ENCODE peak calls at places on chromosomes 4 and X, in four cellular contexts. W, L, V and D are unnamed samples.

GRCh38 chr4:53307819-53308773 is 57.8 kb downstream of the SCFD2 start:
- DNase-seq in W (no peak), V (no peak), L (no peak), D (peak)

GRCh38 chrX:41515376-41515775 is 68.2 kb downstream of the NYX start:
- DNase-seq in L (no peak), V (no peak), W (no peak), D (no peak)

GRCh38 chr4:7957113-7957656 is 17.5 kb upstream of the AFAP1 start:
- DNase-seq in W (peak), L (no peak), V (no peak), D (peak)

GRCh38 chr4:96166806-96167205 is 326.9 kb downstream of the PDHA2 start:
- DNase-seq in V (no peak), W (no peak), L (no peak), D (no peak)

GRCh38 chr4:1779588-1780382 is 13.3 kb upstream of the FGFR3 start:
- DNase-seq in V (no peak), L (no peak), W (no peak), D (no peak)

GRCh38 chr4:67885727-67886126 is 1.9 kb upstream of the TMPRSS11D start:
- DNase-seq in V (no peak), W (peak), L (no peak), D (peak)

GRCh38 chr4:131054489-131055019 is 1958.6 kb downstream of the C4orf33 start:
- DNase-seq in V (peak), L (peak), W (peak), D (no peak)

GRCh38 chr4:121776610-121777401 is 11.8 kb upstream of the SMIM43 start:
- DNase-seq in W (no peak), V (no peak), L (no peak), D (no peak)

GRCh38 chrX:96440941-96441340 is 243.7 kb upstream of the DIAPH2 start:
- DNase-seq in L (no peak), V (no peak), W (no peak), D (no peak)

GRCh38 chr4:139619644-139620043 is 46.0 kb upstream of the MGST2 start:
- DNase-seq in L (no peak), W (peak), V (no peak), D (no peak)

GRCh38 chr4:8247047-8247930 is 22.3 kb upstream of the HTRA3 start:
- DNase-seq in L (no peak), V (no peak), W (no peak), D (no peak)

GRCh38 chr4:159267940-159268327 is 165.1 kb downstream of the RAPGEF2 start:
- DNase-seq in W (no peak), L (no peak), V (no peak), D (no peak)

GRCh38 chr4:89222171-89222570 is 85.4 kb downstream of the GPRIN3 start:
- DNase-seq in L (no peak), V (no peak), W (no peak), D (no peak)

GRCh38 chrX:79259073-79259689 is 108.0 kb downstream of the ITM2A start:
- DNase-seq in V (no peak), L (no peak), W (no peak), D (no peak)

GRCh38 chrX:27086221-27086620 is 376.9 kb downstream of the PPP4R3C start:
- DNase-seq in L (no peak), W (no peak), V (no peak), D (no peak)

GRCh38 chr4:610411-611261 is 14.7 kb upstream of the PDE6B start:
- DNase-seq in W (peak), L (no peak), V (no peak), D (peak)

GRCh38 chr4:74451214-74451661 is 6.3 kb downstream of the AREG start:
- DNase-seq in V (no peak), L (no peak), W (peak), D (peak)

GRCh38 chrX:153513265-153513664 is 4.2 kb upstream of the ATP2B3 start:
- DNase-seq in W (no peak), L (no peak), V (no peak), D (no peak)

GRCh38 chr4:40710484-40711269 is 39.1 kb upstream of the NSUN7 start:
- DNase-seq in L (no peak), V (no peak), W (no peak), D (peak)

GRCh38 chr4:178275671-178276360 is 833.6 kb upstream of the AGA start:
- DNase-seq in V (peak), L (peak), W (peak), D (no peak)

GRCh38 chrX:41971346-41971745 is 48.0 kb upstream of the CASK start:
- DNase-seq in V (peak), W (peak), L (no peak), D (no peak)

GRCh38 chr4:17324431-17324830 is 187.5 kb downstream of the QDPR start:
- DNase-seq in L (peak), V (peak), W (peak), D (peak)

GRCh38 chr4:4277531-4277930 is 12.4 kb downstream of the LYAR start:
- DNase-seq in L (no peak), W (no peak), V (no peak), D (no peak)

GRCh38 chr4:25552580-25553271 is 102.9 kb upstream of the SLC34A2 start:
- DNase-seq in V (no peak), W (peak), L (no peak), D (no peak)

GRCh38 chrX:136711147-136711546 is 63.2 kb downstream of the CD40LG start:
- DNase-seq in L (no peak), W (peak), V (peak), D (peak)

GRCh38 chr4:132646186-132646585 is 502.9 kb upstream of the PCDH10 start:
- DNase-seq in V (no peak), W (no peak), L (no peak), D (no peak)

GRCh38 chrX:131729295-131729694 is 185.4 kb downstream of the OR13H1 start:
- DNase-seq in L (no peak), W (no peak), V (no peak), D (peak)

GRCh38 chrX:71095971-71096701 is 485 bp downstream of the FOXO4 start:
- DNase-seq in W (peak), L (no peak), V (no peak), D (peak)

GRCh38 chr4:121697626-121698025 is 846 bp upstream of the ANXA5 start:
- DNase-seq in W (no peak), L (no peak), V (no peak), D (no peak)

GRCh38 chrX:40987413-40987812 is 97.8 kb upstream of the USP9X start:
- DNase-seq in L (no peak), V (no peak), W (peak), D (no peak)

GRCh38 chr4:16032382-16032743 is 51.5 kb downstream of the PROM1 start:
- DNase-seq in L (no peak), W (no peak), V (no peak), D (no peak)

GRCh38 chrX:31702208-31702607 is 630.4 kb upstream of the FTHL17 start:
- DNase-seq in W (peak), L (no peak), V (no peak), D (no peak)

GRCh38 chr4:68748181-68748981 is 67.4 kb upstream of the UGT2B10 start:
- DNase-seq in W (no peak), L (no peak), V (no peak), D (no peak)

GRCh38 chr4:25320374-25321172 is 8.0 kb downstream of the ZCCHC4 start:
- DNase-seq in V (no peak), L (no peak), W (no peak), D (peak)

GRCh38 chr4:5959221-5959982 is 58.8 kb downstream of the C4orf50 start:
- DNase-seq in V (peak), W (no peak), L (no peak), D (no peak)

GRCh38 chr4:134470544-134470943 is 269.0 kb upstream of the PABPC4L start:
- DNase-seq in W (peak), V (peak), L (no peak), D (no peak)

GRCh38 chrX:50813843-50814661 is at the start of gene SHROOM4:
- DNase-seq in L (peak), W (peak), V (peak), D (peak)

GRCh38 chr4:185859106-185859505 is 47.1 kb upstream of the SORBS2 start:
- DNase-seq in V (no peak), W (peak), L (no peak), D (no peak)

DNA sequence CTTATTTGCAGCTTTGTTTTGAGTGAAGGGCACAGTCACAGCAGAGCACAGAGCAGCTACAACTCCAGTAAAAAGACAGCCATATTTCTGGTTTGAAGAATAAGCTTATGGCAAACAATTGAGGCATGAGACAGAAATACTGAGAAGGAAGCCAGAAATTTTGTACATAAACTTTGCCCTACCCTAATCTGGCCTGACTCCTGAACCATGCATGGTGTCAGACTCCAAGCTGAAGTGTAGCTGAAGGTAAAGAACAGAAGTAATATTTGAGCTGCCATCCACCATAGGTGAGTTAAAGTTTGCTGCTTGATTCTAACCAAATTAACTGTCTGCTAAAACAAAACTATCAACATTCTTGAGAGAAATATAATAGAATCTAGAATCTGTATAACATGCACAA is 24.5 kb upstream of the TMEM192 start:
- DNase-seq in V (no peak), W (no peak), L (no peak), D (no peak)
- H3K56ac ChIP-seq in V (no peak), W (no peak), L (no peak), D (no peak)

GRCh38 chrX:129797251-129797906 is 17.6 kb downstream of the SASH3 start:
- DNase-seq in V (no peak), W (no peak), L (no peak), D (no peak)

GRCh38 chrX:129798456-129798855 is 18.7 kb downstream of the SASH3 start:
- DNase-seq in W (no peak), V (no peak), L (no peak), D (no peak)

GRCh38 chrX:129792586-129793291 is 13.0 kb downstream of the SASH3 start:
- DNase-seq in W (no peak), V (no peak), L (no peak), D (no peak)

GRCh38 chrX:129793604-129794191 is 13.9 kb downstream of the SASH3 start:
- DNase-seq in L (no peak), V (no peak), W (no peak), D (no peak)

DNA sequence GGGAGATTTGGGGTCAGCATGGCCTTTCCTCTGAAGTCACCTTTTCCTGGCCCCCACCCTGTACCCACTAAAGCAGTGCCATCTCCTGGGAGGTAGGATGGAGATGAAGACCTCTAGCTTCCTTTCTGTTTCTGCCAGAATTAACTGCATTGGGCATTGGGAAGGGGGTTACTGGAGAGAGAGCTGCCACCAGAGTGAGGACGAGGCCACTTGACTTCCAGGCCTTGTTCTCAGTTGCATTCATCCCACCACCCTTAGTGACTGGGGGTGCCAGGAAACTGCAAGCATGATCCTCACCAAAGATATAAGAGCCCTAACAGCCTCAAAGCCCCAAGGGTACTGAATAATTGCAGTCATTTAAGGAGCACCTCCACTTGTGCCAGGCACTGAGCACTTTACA is 15.8 kb downstream of the SASH3 start:
- DNase-seq in W (no peak), L (no peak), V (no peak), D (no peak)
- H3K56ac ChIP-seq in W (no peak), L (no peak), V (no peak), D (no peak)

GRCh38 chrX:137926090-137926489 is 360.2 kb downstream of the ZIC3 start:
- DNase-seq in V (no peak), L (no peak), W (peak), D (no peak)

GRCh38 chrX:137930562-137930961 is 364.6 kb downstream of the ZIC3 start:
- DNase-seq in L (no peak), V (peak), W (no peak), D (no peak)

GRCh38 chrX:137929951-137930350 is 364.0 kb downstream of the ZIC3 start:
- DNase-seq in W (no peak), V (no peak), L (no peak), D (no peak)
- H3K56ac ChIP-seq in W (no peak), V (no peak), L (no peak), D (no peak)

DNA sequence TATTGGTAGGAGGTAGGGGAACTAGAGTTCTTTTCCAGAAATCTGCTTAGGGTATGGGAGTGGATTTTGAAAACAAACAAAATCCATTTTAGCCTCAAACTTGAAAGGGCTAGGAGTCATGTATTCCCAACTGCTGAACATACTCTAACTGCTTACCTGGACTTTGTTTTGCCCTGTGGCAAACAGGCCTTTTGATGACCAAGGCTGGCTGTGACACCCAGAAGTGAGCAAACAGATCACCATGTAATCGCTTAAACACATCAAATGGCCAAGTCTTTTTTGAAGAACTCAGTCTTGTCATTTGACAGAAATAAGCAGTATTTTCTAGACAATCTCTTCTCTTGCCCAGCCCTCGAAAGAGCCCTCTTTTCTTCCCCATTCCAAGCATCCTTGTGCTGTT is 203.4 kb downstream of the KIT start:
- DNase-seq in L (no peak), V (no peak), W (no peak), D (no peak)
- H3K56ac ChIP-seq in L (no peak), V (no peak), W (no peak), D (no peak)

GRCh38 chrX:133391116-133391515 is 24.2 kb downstream of the GPC4 start:
- DNase-seq in V (no peak), W (no peak), L (no peak), D (no peak)
- H3K56ac ChIP-seq in V (no peak), W (no peak), L (no peak), D (no peak)

DNA sequence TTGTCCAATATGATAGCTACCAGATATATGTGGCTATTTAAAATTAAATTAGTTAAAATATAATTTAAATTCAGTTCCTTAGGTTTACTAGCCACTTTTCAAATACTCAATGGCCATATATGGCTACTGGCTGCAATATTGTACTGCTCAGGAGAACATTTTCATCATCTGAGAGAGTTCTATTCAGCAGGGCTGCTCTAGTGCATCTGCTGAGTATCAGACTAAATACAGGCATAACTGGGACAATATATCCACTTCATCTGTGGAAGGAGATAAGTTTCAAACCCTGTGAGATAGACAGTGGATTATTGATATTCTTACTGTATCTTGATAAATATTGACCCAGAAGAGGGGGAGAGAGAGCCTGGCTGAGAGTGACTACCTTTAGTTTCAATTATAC is 240.1 kb upstream of the ANKRD50 start:
- DNase-seq in W (no peak), L (no peak), V (no peak), D (no peak)
- H3K56ac ChIP-seq in W (no peak), L (no peak), V (no peak), D (no peak)

GRCh38 chr4:184699941-184700340 is 34.0 kb downstream of the CENPU start:
- DNase-seq in V (no peak), L (no peak), W (no peak), D (peak)

GRCh38 chr4:184706453-184706852 is 27.4 kb downstream of the CENPU start:
- DNase-seq in L (no peak), V (no peak), W (no peak), D (no peak)

GRCh38 chr4:184705692-184706091 is 28.2 kb downstream of the CENPU start:
- DNase-seq in W (no peak), L (no peak), V (no peak), D (no peak)
- H3K56ac ChIP-seq in W (no peak), L (no peak), V (no peak), D (no peak)

DNA sequence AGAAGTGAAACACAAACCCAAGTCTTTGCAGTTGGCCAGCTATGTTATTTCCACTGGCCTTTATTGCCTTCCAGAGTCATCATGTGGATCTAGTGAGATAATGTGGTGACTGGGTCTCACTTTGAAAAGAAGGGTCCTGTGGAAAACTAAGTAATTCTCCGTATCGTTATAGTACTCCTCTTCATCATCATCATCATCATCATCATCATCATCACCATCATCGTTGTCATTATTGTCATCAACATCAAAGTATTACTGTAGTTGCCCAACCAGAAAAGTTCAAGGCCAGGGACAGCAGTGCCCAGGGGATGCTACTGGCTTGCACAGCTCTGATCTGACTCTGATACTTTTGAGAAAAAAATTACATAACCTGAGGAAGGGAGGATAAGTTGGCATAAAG is 295.6 kb upstream of the F9 start:
- DNase-seq in L (no peak), V (no peak), W (no peak), D (no peak)
- H3K56ac ChIP-seq in L (no peak), V (no peak), W (no peak), D (no peak)

GRCh38 chr4:11548529-11549176 is 120.0 kb upstream of the HS3ST1 start:
- DNase-seq in W (no peak), L (no peak), V (no peak), D (peak)
- H3K56ac ChIP-seq in W (no peak), L (no peak), V (no peak), D (no peak)